ENCODE peak calls at places on chromosomes 5 and 9, in ten cellular contexts. Z is stromal cell of bone marrow; N is hippocampal formation; H is RWPE1; B is BE2C; V is M059J; Q is hepatic stellate cell; D is H7; A is activated T-helper 1 cell treated with anti-CD3 and anti-CD28 coated beads, Interleukin-12 subunit alpha, Interleukin-12 subunit beta, Interleukin-2, Interleukin-4 antibody, amounts not matched to agents 30 ng/mL and 10 ng/mL and 1 ng/mL, durations not matched to agents 14 hours and 24 hours and 36 hours; F is iPS-NIHi11. U is an unnamed sample.

GRCh38 chr5:141521244-141521781 is 32.4 kb downstream of the PCDHGC5 start:
- DNase-seq in V (peak; percentile 99), D (no peak), Q (peak; percentile 80), N (no peak), Z (peak; percentile 99), B (no peak), A (no peak), F (no peak), H (peak; percentile 98), U (no peak)

GRCh38 chr9:101628173-101628572 is 33.4 kb upstream of the PPP3R2 start:
- DNase-seq in A (no peak), Z (peak; percentile 38), Q (no peak), N (no peak), F (no peak), D (no peak), B (no peak), H (peak; percentile 27), V (peak; percentile 19), U (no peak)

GRCh38 chr9:99680191-99680590 is 141.5 kb upstream of the NR4A3 start:
- DNase-seq in N (no peak), B (no peak), A (no peak), Q (peak; percentile 21), H (no peak), F (no peak), D (no peak), V (peak; percentile 80), Z (peak; percentile 66), U (no peak)

GRCh38 chr9:109574061-109574882 is 76.2 kb upstream of the PTPN3 start:
- DNase-seq in H (peak; percentile 81), B (peak; percentile 39), Q (peak; percentile 37), D (peak; percentile 55), F (peak; percentile 46), V (peak; percentile 71), N (no peak), Z (peak; percentile 49), A (peak; percentile 14), U (no peak)

GRCh38 chr5:141560725-141561483 is 57.9 kb downstream of the DIAPH1 start:
- DNase-seq in A (no peak), H (peak; percentile 96), V (peak; percentile 90), Q (peak; percentile 63), B (peak; percentile 92), Z (peak; percentile 95), N (peak; percentile 74), F (peak; percentile 76), D (peak; percentile 69), U (no peak)

GRCh38 chr5:178820001-178820400 is 39.8 kb upstream of the ZNF354B start:
- DNase-seq in V (no peak), H (no peak), F (no peak), B (no peak), Z (no peak), N (no peak), A (no peak), Q (no peak), D (no peak), U (no peak)

GRCh38 chr9:5762421-5762820 is 70.5 kb downstream of the ERMP1 start:
- DNase-seq in V (peak; percentile 7), A (no peak), Z (no peak), D (no peak), B (no peak), Q (no peak), N (no peak), F (no peak), H (no peak), U (no peak)

GRCh38 chr5:72115277-72115676 is 8.0 kb downstream of the MAP1B start:
- DNase-seq in B (no peak), D (no peak), Q (no peak), H (no peak), F (no peak), A (no peak), V (no peak), Z (no peak), N (no peak), U (no peak)

GRCh38 chr9:26684029-26684428 is 208.6 kb downstream of the CAAP1 start:
- DNase-seq in Q (no peak), V (no peak), B (peak; percentile 56), F (no peak), Z (no peak), H (no peak), N (no peak), A (no peak), D (no peak), U (no peak)

GRCh38 chr5:57174128-57174849 is 430 bp downstream of the GPBP1 start:
- DNase-seq in H (peak; percentile 37), A (peak; percentile 22), D (peak; percentile 76), N (peak; percentile 32), B (no peak), Q (no peak), V (peak; percentile 55), Z (no peak), F (no peak), U (no peak)

GRCh38 chr9:22216730-22217160 is 207.6 kb upstream of the CDKN2B start:
- DNase-seq in V (peak; percentile 99), Z (peak; percentile 68), B (no peak), A (no peak), N (no peak), F (no peak), H (no peak), Q (peak; percentile 26), D (peak; percentile 3), U (no peak)

GRCh38 chr9:5509573-5509972 is 758 bp upstream of the PDCD1LG2 start:
- DNase-seq in Z (peak; percentile 74), B (no peak), N (no peak), V (peak; percentile 96), D (no peak), A (no peak), F (no peak), H (peak; percentile 15), Q (peak; percentile 62), U (no peak)

GRCh38 chr5:151214614-151215545 is 9.0 kb downstream of the CCDC69 start:
- DNase-seq in Q (no peak), N (no peak), B (no peak), Z (no peak), F (no peak), H (no peak), D (no peak), V (no peak), A (peak; percentile 31), U (no peak)

GRCh38 chr5:154444559-154445421 is 1.0 kb upstream of the SAP30L start:
- DNase-seq in Z (no peak), A (no peak), Q (peak; percentile 34), V (peak; percentile 20), F (peak; percentile 65), D (peak; percentile 73), H (peak; percentile 62), N (no peak), B (peak; percentile 28), U (no peak)

GRCh38 chr5:176650354-176650884 is 3.1 kb downstream of the TSPAN17 start:
- DNase-seq in F (peak; percentile 72), B (no peak), V (no peak), Q (no peak), N (no peak), D (peak; percentile 93), H (peak; percentile 55), A (no peak), Z (no peak), U (no peak)

GRCh38 chr5:159310492-159310891 is 19.8 kb downstream of the IL12B start:
- DNase-seq in A (no peak), Z (no peak), V (no peak), H (no peak), N (no peak), Q (no peak), D (peak; percentile 70), F (peak; percentile 58), B (no peak), U (peak; percentile 14)